ENCODE peak calls at places on chromosomes 3 and 15, in ten cellular contexts. I, W, N, X, O, Z, Q, B, F and E are unnamed samples.
A peak's percentile ranks its signal among the peaks of the same experiment; 100 is the strongest.

GRCh38 chr3:184757010-184757651 is 45.3 kb upstream of the MAGEF1 start:
- DNase-seq in X (no peak), Q (no peak), W (peak; percentile 37), Z (no peak), F (peak; percentile 63), I (peak; percentile 25), B (no peak), N (no peak), O (no peak), E (no peak)

GRCh38 chr3:135736740-135737139 is 228.8 kb upstream of the PPP2R3A start:
- DNase-seq in B (no peak), F (no peak), O (peak; percentile 4), I (no peak), N (peak; percentile 30), X (peak; percentile 51), Q (peak; percentile 37), Z (no peak), W (no peak), E (no peak)

GRCh38 chr3:14147063-14147435 is 22.2 kb downstream of the TMEM43 start:
- DNase-seq in O (no peak), Q (no peak), B (no peak), W (no peak), N (no peak), Z (no peak), I (no peak), X (no peak), F (no peak), E (no peak)

GRCh38 chr15:63288778-63289378 is 11.5 kb downstream of the APH1B start:
- DNase-seq in X (peak; percentile 50), Z (no peak), W (peak; percentile 24), O (peak; percentile 72), I (no peak), Q (peak; percentile 69), N (peak; percentile 76), F (no peak), B (no peak), E (no peak)

GRCh38 chr3:25088284-25088683 is 339.8 kb upstream of the RARB start:
- DNase-seq in X (no peak), O (peak; percentile 57), Z (no peak), B (no peak), F (no peak), I (no peak), N (no peak), W (no peak), Q (no peak), E (no peak)

GRCh38 chr3:52406231-52406661 is 38.7 kb downstream of the SEMA3G start:
- DNase-seq in X (no peak), N (no peak), O (no peak), W (no peak), Q (no peak), F (no peak), B (no peak), Z (no peak), I (no peak), E (no peak)

GRCh38 chr15:41562258-41562657 is 3.2 kb downstream of the TYRO3 start:
- DNase-seq in I (no peak), N (no peak), O (no peak), B (no peak), F (no peak), Z (no peak), Q (no peak), W (no peak), X (no peak), E (no peak)

GRCh38 chr3:41000471-41000870 is 198.8 kb upstream of the CTNNB1 start:
- DNase-seq in W (peak; percentile 30), I (no peak), X (no peak), O (peak; percentile 93), Z (no peak), Q (no peak), N (no peak), F (no peak), B (no peak), E (no peak)

GRCh38 chr3:38168151-38168987 is 3.0 kb downstream of the OXSR1 start:
- DNase-seq in B (no peak), Q (peak; percentile 86), I (no peak), W (no peak), Z (no peak), N (peak; percentile 34), F (no peak), O (peak; percentile 77), X (no peak), E (no peak)

GRCh38 chr15:68368731-68369435 is 63.1 kb downstream of the ITGA11 start:
- DNase-seq in Q (no peak), I (no peak), O (no peak), N (no peak), B (no peak), W (no peak), F (no peak), Z (no peak), X (no peak), E (no peak)

GRCh38 chr3:53213276-53213675 is 42.5 kb downstream of the TKT start:
- DNase-seq in O (no peak), N (no peak), I (no peak), Q (no peak), W (no peak), X (no peak), F (no peak), B (no peak), Z (no peak), E (no peak)

GRCh38 chr3:170049146-170050000 is 11.6 kb downstream of the GPR160 start:
- DNase-seq in X (no peak), B (no peak), O (peak; percentile 15), Q (peak; percentile 94), W (no peak), N (no peak), I (no peak), F (no peak), Z (no peak), E (no peak)

GRCh38 chr3:110485389-110485788 is 586.2 kb upstream of the NECTIN3 start:
- DNase-seq in F (no peak), W (no peak), O (no peak), X (no peak), N (no peak), I (no peak), B (no peak), Z (no peak), Q (peak; percentile 46), E (no peak)

GRCh38 chr3:127707777-127708438 is 35.2 kb downstream of the ABTB1 start:
- DNase-seq in I (no peak), W (no peak), F (no peak), N (no peak), B (no peak), X (no peak), Q (no peak), Z (no peak), O (no peak), E (no peak)

GRCh38 chr15:64070965-64071851 is 22.4 kb downstream of the CIAO2A start:
- DNase-seq in O (peak; percentile 74), Q (peak; percentile 75), X (no peak), N (peak; percentile 82), I (no peak), Z (no peak), B (no peak), F (no peak), W (peak; percentile 58), E (no peak)

GRCh38 chr3:171460226-171461086 is at the start of gene TNIK:
- DNase-seq in X (peak; percentile 84), O (peak; percentile 94), N (peak; percentile 92), F (peak; percentile 86), W (peak; percentile 90), Q (peak; percentile 88), Z (peak; percentile 89), I (peak; percentile 87), B (peak; percentile 94), E (peak; percentile 91)

GRCh38 chr3:47976135-47976758 is 40.0 kb downstream of the MAP4 start:
- DNase-seq in B (no peak), W (no peak), Z (no peak), I (no peak), F (no peak), N (no peak), O (no peak), X (no peak), Q (no peak), E (no peak)

GRCh38 chr15:69939513-69940440 is 157.9 kb downstream of the TLE3 start:
- DNase-seq in X (no peak), F (peak; percentile 59), B (no peak), N (no peak), Q (no peak), W (no peak), O (peak; percentile 77), I (no peak), Z (no peak), E (no peak)